ENCODE peak calls at places on chromosome 11, in nine cellular contexts. L is T-helper 2 cell, R is psoas muscle, S is GM20000, Z is right atrium auricular region, O is EL, C is cardiac muscle cell, K is brain microvascular endothelial cell, B is endodermal cell. D is an unnamed sample.

GRCh38 chr11:10201343-10201742 is 92.7 kb downstream of the SBF2 start:
- DNase-seq in L (no peak), R (no peak), S (no peak), Z (no peak), O (peak; percentile 7), C (no peak), K (no peak), B (no peak), D (no peak)

GRCh38 chr11:19365743-19366410 is 125.1 kb upstream of the E2F8 start:
- DNase-seq in L (no peak), R (no peak), S (no peak), Z (no peak), O (no peak), C (peak; percentile 45), K (no peak), B (no peak), D (no peak)

GRCh38 chr11:95378106-95378505 is 147.1 kb upstream of the SESN3 start:
- DNase-seq in L (no peak), R (no peak), S (no peak), Z (no peak), O (no peak), C (no peak), K (no peak), B (no peak), D (no peak)

GRCh38 chr11:2202900-2203439 is 31.4 kb upstream of the TH start:
- DNase-seq in L (no peak), R (no peak), S (no peak), Z (no peak), O (no peak), C (no peak), K (no peak), B (no peak), D (no peak)

GRCh38 chr11:80146231-80146630 is 705.4 kb upstream of the TENM4 start:
- DNase-seq in L (no peak), R (no peak), S (no peak), Z (no peak), O (peak; percentile 15), C (no peak), K (no peak), B (no peak), D (no peak)

GRCh38 chr11:66579017-66579606 is 10.7 kb upstream of the CTSF start:
- DNase-seq in L (peak; percentile 68), R (peak; percentile 83), S (peak; percentile 86), Z (peak; percentile 86), O (peak; percentile 72), C (peak; percentile 86), K (peak; percentile 74), B (peak; percentile 93), D (peak; percentile 93)

GRCh38 chr11:69360606-69361005 is 66.7 kb downstream of the MYEOV start:
- DNase-seq in L (no peak), R (no peak), S (no peak), Z (peak; percentile 34), O (no peak), C (no peak), K (no peak), B (peak; percentile 35), D (peak; percentile 80)

GRCh38 chr11:77411238-77411637 is 62.7 kb downstream of the PAK1 start:
- DNase-seq in L (no peak), R (peak; percentile 23), S (peak; percentile 41), Z (no peak), O (peak; percentile 31), C (peak; percentile 27), K (peak; percentile 11), B (peak; percentile 74), D (no peak)

GRCh38 chr11:12087075-12087775 is 23.2 kb upstream of the MICAL2 start:
- DNase-seq in L (no peak), R (peak; percentile 38), S (no peak), Z (no peak), O (peak; percentile 82), C (peak; percentile 51), K (peak; percentile 66), B (no peak), D (no peak)

GRCh38 chr11:27460158-27460565 is 12.4 kb downstream of the LGR4 start:
- DNase-seq in L (no peak), R (no peak), S (no peak), Z (no peak), O (no peak), C (no peak), K (no peak), B (no peak), D (no peak)

GRCh38 chr11:93396356-93396755 is 65.8 kb downstream of the DEUP1 start:
- DNase-seq in L (no peak), R (no peak), S (no peak), Z (no peak), O (peak; percentile 53), C (no peak), K (peak; percentile 1), B (no peak), D (no peak)

GRCh38 chr11:72759468-72759867 is 7.3 kb upstream of the ARAP1 start:
- DNase-seq in L (no peak), R (no peak), S (no peak), Z (no peak), O (no peak), C (no peak), K (no peak), B (no peak), D (no peak)

GRCh38 chr11:68980776-68981065 is at the start of gene MRGPRD:
- DNase-seq in L (no peak), R (no peak), S (no peak), Z (no peak), O (no peak), C (no peak), K (no peak), B (no peak), D (peak; percentile 54)

GRCh38 chr11:114237321-114238280 is 58.6 kb upstream of the NNMT start:
- DNase-seq in L (no peak), R (no peak), S (no peak), Z (no peak), O (no peak), C (no peak), K (no peak), B (no peak), D (no peak)

GRCh38 chr11:104005234-104005855 is 31.1 kb upstream of the DDI1 start:
- DNase-seq in L (no peak), R (no peak), S (no peak), Z (no peak), O (peak; percentile 3), C (peak; percentile 25), K (no peak), B (no peak), D (no peak)

GRCh38 chr11:63212742-63213141 is 30.7 kb downstream of the SLC22A25 start:
- DNase-seq in L (no peak), R (no peak), S (peak; percentile 24), Z (no peak), O (peak; percentile 29), C (peak; percentile 29), K (peak; percentile 16), B (peak; percentile 54), D (no peak)

GRCh38 chr11:116696381-116696941 is 76.3 kb downstream of the BUD13 start:
- DNase-seq in L (no peak), R (no peak), S (no peak), Z (peak; percentile 42), O (peak; percentile 29), C (peak; percentile 23), K (no peak), B (peak; percentile 89), D (peak; percentile 75)

GRCh38 chr11:56013805-56014204 is 13.6 kb upstream of the OR5AS1 start:
- DNase-seq in L (no peak), R (no peak), S (no peak), Z (no peak), O (no peak), C (no peak), K (no peak), B (no peak), D (no peak)